ENCODE peak calls at places on chromosome 1, in six cellular contexts. V is PC-3, O is cardiac muscle cell, E is retinal pigment epithelial cell, C is fibroblast of pulmonary artery, G is heart right ventricle. P is an unnamed sample.

GRCh38 chr1:201039876-201040275 is 16.4 kb upstream of the KIF21B start:
- DNase-seq in V (no peak), O (no peak), E (no peak), C (no peak), G (no peak), P (no peak)

GRCh38 chr1:8443558-8444194 is 125.8 kb downstream of the SLC45A1 start:
- DNase-seq in V (peak; percentile 40), O (no peak), E (no peak), C (peak; percentile 49), G (peak; percentile 40), P (no peak)

GRCh38 chr1:224543453-224543852 is 72.7 kb upstream of the CNIH3 start:
- DNase-seq in V (peak; percentile 35), O (no peak), E (no peak), C (no peak), G (no peak), P (no peak)

GRCh38 chr1:3085721-3086120 is 16.7 kb downstream of the PRDM16 start:
- DNase-seq in V (no peak), O (no peak), E (no peak), C (no peak), G (no peak), P (no peak)

GRCh38 chr1:24276791-24277190 is 42.4 kb upstream of the GRHL3 start:
- DNase-seq in V (peak; percentile 55), O (no peak), E (no peak), C (peak; percentile 59), G (no peak), P (no peak)

GRCh38 chr1:226548281-226549093 is at the start of gene STUM:
- DNase-seq in V (peak; percentile 47), O (peak; percentile 82), E (no peak), C (peak; percentile 27), G (no peak), P (peak; percentile 64)

GRCh38 chr1:218460367-218460766 is 115.2 kb downstream of the TGFB2 start:
- DNase-seq in V (peak; percentile 69), O (no peak), E (no peak), C (peak; percentile 79), G (peak; percentile 60), P (peak; percentile 70)

GRCh38 chr1:153978274-153978909 is 918 bp upstream of the JTB start:
- DNase-seq in V (no peak), O (no peak), E (no peak), C (no peak), G (no peak), P (no peak)

GRCh38 chr1:180515857-180516388 is 13.5 kb upstream of the ACBD6 start:
- DNase-seq in V (peak; percentile 72), O (peak; percentile 88), E (no peak), C (peak; percentile 90), G (peak; percentile 72), P (peak; percentile 65)

GRCh38 chr1:44025816-44026215 is 5.4 kb downstream of the SLC6A9 start:
- DNase-seq in V (peak; percentile 53), O (no peak), E (no peak), C (no peak), G (no peak), P (no peak)

GRCh38 chr1:110203021-110203661 is 7.0 kb upstream of the KCNC4 start:
- DNase-seq in V (peak; percentile 94), O (peak; percentile 68), E (no peak), C (peak; percentile 82), G (peak; percentile 67), P (no peak)

GRCh38 chr1:244451951-244452795 is 464 bp upstream of the ADSS2 start:
- DNase-seq in V (peak; percentile 100), O (peak; percentile 100), E (peak; percentile 97), C (peak; percentile 100), G (peak; percentile 99), P (peak; percentile 99)

GRCh38 chr1:46064708-46065107 is 67.7 kb downstream of the PIK3R3 start:
- DNase-seq in V (no peak), O (no peak), E (no peak), C (no peak), G (no peak), P (no peak)

GRCh38 chr1:212070720-212071302 is 35.3 kb downstream of the DTL start:
- DNase-seq in V (peak; percentile 76), O (peak; percentile 62), E (no peak), C (peak; percentile 81), G (no peak), P (no peak)

GRCh38 chr1:226195144-226195543 is 8.6 kb upstream of the ACBD3 start:
- DNase-seq in V (peak; percentile 28), O (no peak), E (no peak), C (no peak), G (no peak), P (no peak)

GRCh38 chr1:162019006-162019405 is 4.7 kb downstream of the OLFML2B start:
- DNase-seq in V (peak; percentile 97), O (no peak), E (no peak), C (peak; percentile 73), G (no peak), P (no peak)

GRCh38 chr1:109356959-109357358 is 40.8 kb downstream of the SORT1 start:
- DNase-seq in V (no peak), O (no peak), E (no peak), C (no peak), G (no peak), P (no peak)

GRCh38 chr1:5271264-5271663 is 616.9 kb downstream of the AJAP1 start:
- DNase-seq in V (no peak), O (no peak), E (no peak), C (no peak), G (no peak), P (no peak)

GRCh38 chr1:167937709-167938010 is 788 bp upstream of the MPC2 start:
- DNase-seq in V (no peak), O (no peak), E (no peak), C (no peak), G (no peak), P (no peak)

GRCh38 chr1:167936930-167937708 is at the start of gene MPC2:
- DNase-seq in V (peak; percentile 76), O (peak; percentile 93), E (no peak), C (peak; percentile 71), G (peak; percentile 81), P (peak; percentile 85)

GRCh38 chr1:167940264-167940663 is 3.4 kb upstream of the MPC2 start:
- DNase-seq in V (no peak), O (no peak), E (no peak), C (no peak), G (no peak), P (no peak)

GRCh38 chr1:167936068-167936929 is at the start of gene DCAF6:
- DNase-seq in V (peak; percentile 100), O (peak; percentile 98), E (peak; percentile 95), C (peak; percentile 99), G (peak; percentile 98), P (peak; percentile 99)

DNA sequence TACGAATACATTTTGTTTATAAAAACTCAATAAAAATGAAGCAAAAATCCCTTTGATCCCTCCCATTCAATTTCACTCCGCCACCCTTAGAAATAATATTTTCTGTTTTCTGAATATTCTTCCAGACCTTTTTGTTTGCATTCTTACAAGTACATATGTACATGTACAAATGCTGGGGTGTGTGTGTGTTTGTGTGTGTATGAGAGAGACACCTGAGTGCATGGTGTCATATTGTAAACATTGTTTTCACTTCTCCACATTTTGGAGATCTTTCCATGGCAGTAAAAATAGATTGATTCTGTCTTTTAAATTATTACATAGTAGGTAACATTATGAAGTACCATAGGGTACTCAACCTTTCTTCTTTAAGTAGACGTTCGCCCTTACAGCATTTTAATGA is 1.2 kb upstream of the MPC2 start:
- DNase-seq in V (peak; percentile 40), O (peak; percentile 4), E (no peak), C (no peak), G (no peak), P (no peak)
- H3K4me3 ChIP-seq in V (peak overlapping the region; percentile 79), O (peak overlapping the region; percentile 97), E (peak overlapping the region; percentile 89), C (peak overlapping the region; percentile 96), G (peak overlapping the region; percentile 91), P (peak overlapping the region; percentile 99)

GRCh38 chr1:50681931-50682330 is 258.7 kb upstream of the DMRTA2 start:
- DNase-seq in V (peak; percentile 58), O (no peak), E (no peak), C (no peak), G (no peak), P (no peak)

GRCh38 chr1:50684185-50684584 is 260.9 kb upstream of the DMRTA2 start:
- DNase-seq in V (no peak), O (no peak), E (no peak), C (no peak), G (no peak), P (no peak)
- TF ChIP-seq CTCF in V (peak; percentile 39), O (no peak), E (peak; percentile 20), C (peak; percentile 3), G (no peak), P (no peak)

DNA sequence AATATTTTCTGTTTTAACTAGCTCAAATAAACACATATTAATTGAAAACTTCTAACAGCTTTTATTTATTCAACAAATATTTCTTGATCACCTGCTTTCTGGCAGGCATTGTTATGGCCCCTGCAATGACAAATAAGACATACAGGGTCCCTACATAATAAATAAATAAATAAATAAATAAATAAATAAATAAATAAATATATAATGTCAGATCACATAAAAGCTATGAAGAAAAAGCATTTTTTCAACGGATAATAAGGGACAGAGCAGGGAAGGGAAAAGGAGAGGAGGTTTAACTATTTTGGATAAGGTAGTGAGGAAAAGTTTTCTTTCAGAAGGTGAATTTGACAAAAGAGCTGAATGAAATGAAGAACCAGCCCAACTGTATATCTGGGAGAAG is 115.0 kb downstream of the MAGI3 start:
- DNase-seq in V (no peak), O (no peak), E (no peak), C (no peak), G (no peak), P (no peak)
- H3K4me3 ChIP-seq in V (no peak overlapping the region), O (no peak overlapping the region), E (no peak overlapping the region), C (no peak overlapping the region), G (no peak overlapping the region), P (no peak overlapping the region)

GRCh38 chr1:67696708-67697107 is 11.7 kb downstream of the GADD45A start:
- DNase-seq in V (no peak), O (no peak), E (no peak), C (no peak), G (no peak), P (no peak)

GRCh38 chr1:67701876-67702275 is 16.9 kb downstream of the GADD45A start:
- DNase-seq in V (no peak), O (no peak), E (no peak), C (no peak), G (no peak), P (no peak)

GRCh38 chr1:67704351-67704750 is 19.4 kb downstream of the GADD45A start:
- DNase-seq in V (no peak), O (no peak), E (no peak), C (no peak), G (no peak), P (no peak)

GRCh38 chr1:67700220-67700619 is 15.2 kb downstream of the GADD45A start:
- DNase-seq in V (peak; percentile 13), O (no peak), E (no peak), C (no peak), G (no peak), P (no peak)

DNA sequence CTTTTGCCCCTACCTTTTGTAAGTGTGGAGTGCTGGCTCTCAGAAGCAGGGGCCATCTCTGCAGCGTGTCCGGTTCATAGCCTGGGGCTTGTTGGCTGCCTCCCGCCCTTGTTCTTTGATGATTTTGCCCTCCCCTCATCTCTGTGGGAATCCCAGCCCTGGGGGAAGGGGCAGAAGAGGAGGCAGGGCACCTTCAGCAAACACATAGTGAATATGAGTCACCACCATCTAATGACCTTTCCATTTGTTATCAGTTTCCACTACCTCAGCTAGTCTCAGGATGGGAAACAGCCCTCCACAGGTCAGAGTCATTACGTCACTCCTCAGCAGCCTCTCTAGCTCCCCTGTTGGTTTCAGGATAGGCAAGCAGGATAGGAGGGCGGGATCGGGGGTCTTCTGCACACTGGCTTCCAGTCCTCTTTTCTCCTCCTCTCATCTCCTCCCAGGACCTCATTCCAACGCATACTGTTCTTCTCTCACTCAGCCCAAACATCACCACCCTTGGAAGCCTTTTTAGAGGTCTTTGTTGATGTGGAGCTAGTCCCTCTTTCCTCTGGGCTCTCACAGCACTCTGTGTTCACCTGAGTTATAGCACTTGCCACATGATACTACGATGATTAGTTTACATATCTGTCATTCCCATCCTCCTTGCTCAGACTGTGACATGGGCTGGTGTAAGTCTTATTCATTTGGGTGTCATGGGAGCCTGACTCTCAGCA is 15.8 kb downstream of the GADD45A start:
- DNase-seq in V (peak; percentile 78), O (peak; percentile 73), E (no peak), C (peak; percentile 61), G (peak; percentile 38), P (no peak)
- TF ChIP-seq CTCF in V (peak; percentile 37), O (peak; percentile 17), E (peak; percentile 26), C (peak; percentile 45), G (peak; percentile 15), P (no peak)